ENCODE peak calls at places on chromosomes 13 and 19, in nine cellular contexts. M, P, L, A, R, Q, S, W and U are unnamed samples.

GRCh38 chr19:43464089-43464775 is 1.2 kb downstream of the LYPD3 start:
- DNase-seq in P (peak; percentile 75), S (peak; percentile 55), M (peak; percentile 65), Q (no peak), A (no peak), R (peak; percentile 81), W (no peak), L (no peak), U (no peak)

GRCh38 chr13:45073809-45074208 is 46.5 kb upstream of the GTF2F2 start:
- DNase-seq in M (no peak), W (no peak), R (no peak), S (no peak), L (no peak), P (no peak), Q (no peak), A (no peak), U (no peak)

GRCh38 chr19:41531438-41532311 is 44.3 kb upstream of the CEACAM21 start:
- DNase-seq in Q (no peak), L (peak; percentile 44), A (no peak), R (peak; percentile 95), S (peak; percentile 67), W (no peak), P (peak; percentile 82), M (peak; percentile 73), U (peak; percentile 82)

GRCh38 chr19:6996810-6997209 is 24.4 kb downstream of the MBD3L2B start:
- DNase-seq in P (no peak), R (no peak), L (no peak), M (no peak), Q (no peak), S (no peak), W (no peak), A (no peak), U (no peak)

GRCh38 chr19:49950956-49951526 is 9.9 kb downstream of the SIGLEC11 start:
- DNase-seq in M (no peak), L (no peak), S (no peak), W (no peak), R (no peak), Q (no peak), P (no peak), A (no peak), U (no peak)

GRCh38 chr13:111599791-111600190 is 279.3 kb downstream of the TEX29 start:
- DNase-seq in Q (no peak), L (no peak), S (no peak), M (no peak), R (no peak), W (no peak), A (no peak), P (no peak), U (no peak)

GRCh38 chr19:18587561-18587960 is 1.0 kb upstream of the REX1BD start:
- DNase-seq in S (no peak), W (no peak), Q (no peak), R (no peak), M (no peak), P (no peak), L (no peak), A (no peak), U (no peak)

GRCh38 chr13:19982447-19983043 is 24.0 kb downstream of the ZMYM2 start:
- DNase-seq in S (no peak), Q (no peak), L (no peak), R (no peak), P (no peak), M (no peak), A (no peak), W (no peak), U (no peak)

GRCh38 chr13:50529154-50529882 is 314.2 kb downstream of the DLEU7 start:
- DNase-seq in A (peak; percentile 85), Q (peak; percentile 68), S (no peak), L (peak; percentile 85), W (peak; percentile 25), P (peak; percentile 8), R (peak; percentile 92), M (no peak), U (peak; percentile 89)

GRCh38 chr19:6273701-6274601 is 5.8 kb downstream of the MLLT1 start:
- DNase-seq in Q (peak; percentile 79), L (peak; percentile 80), R (peak; percentile 99), W (peak; percentile 41), A (peak; percentile 73), S (no peak), P (no peak), M (no peak), U (peak; percentile 95)

GRCh38 chr13:110499621-110500281 is 61.8 kb downstream of the RAB20 start:
- DNase-seq in A (peak; percentile 80), R (no peak), Q (no peak), L (no peak), M (no peak), P (no peak), S (no peak), W (no peak), U (no peak)

GRCh38 chr13:28865312-28865711 is 45.2 kb downstream of the MTUS2 start:
- DNase-seq in S (no peak), M (no peak), L (no peak), A (no peak), R (no peak), P (no peak), W (no peak), Q (no peak), U (no peak)

GRCh38 chr13:98252931-98253470 is 75.9 kb upstream of the RNF113B start:
- DNase-seq in S (no peak), M (no peak), R (peak; percentile 83), Q (no peak), P (no peak), L (peak; percentile 91), A (no peak), W (no peak), U (no peak)

GRCh38 chr13:43356566-43356965 is 333.2 kb downstream of the DNAJC15 start:
- DNase-seq in P (no peak), A (no peak), M (no peak), R (peak; percentile 20), W (no peak), S (no peak), Q (no peak), L (no peak), U (no peak)

GRCh38 chr19:10102787-10103236 is 334 bp upstream of the ANGPTL6 start:
- DNase-seq in M (no peak), R (no peak), S (no peak), P (no peak), Q (no peak), A (no peak), L (no peak), W (no peak), U (no peak)

GRCh38 chr13:40780822-40781401 is 8.5 kb upstream of the SLC25A15 start:
- DNase-seq in A (no peak), S (no peak), M (no peak), R (peak; percentile 39), W (no peak), P (no peak), Q (no peak), L (peak; percentile 57), U (no peak)

GRCh38 chr19:16328824-16329482 is 4.3 kb downstream of the KLF2 start:
- DNase-seq in M (no peak), R (peak; percentile 58), A (no peak), Q (no peak), P (peak; percentile 46), L (no peak), W (no peak), S (no peak), U (no peak)

GRCh38 chr19:19538767-19539166 is 702 bp downstream of the CILP2 start:
- DNase-seq in S (no peak), L (no peak), R (peak; percentile 24), W (no peak), Q (no peak), A (no peak), M (no peak), P (no peak), U (peak; percentile 65)